ENCODE peak calls at places on chromosomes 2 and 18, in six cellular contexts. T is GM23248, V is endothelial cell of umbilical vein, H is IMR-90, E is mesendoderm, L is H9. G is an unnamed sample.

GRCh38 chr18:63074987-63075404 is 244.6 kb downstream of the BCL2 start:
- DNase-seq in L (peak; percentile 87), E (peak; percentile 84), V (peak; percentile 56), T (peak; percentile 78), H (peak; percentile 16), G (peak; percentile 81)

GRCh38 chr18:5455644-5456043 is 88.2 kb downstream of the EPB41L3 start:
- DNase-seq in E (peak; percentile 12), T (no peak), L (no peak), V (peak; percentile 92), H (peak; percentile 96), G (no peak)

GRCh38 chr2:109185338-109185737 is 56.3 kb downstream of the SH3RF3 start:
- DNase-seq in H (peak; percentile 95), L (no peak), T (peak; percentile 87), E (peak; percentile 57), V (peak; percentile 35), G (peak; percentile 87)

GRCh38 chr2:224613543-224614317 is 28.6 kb upstream of the CUL3 start:
- DNase-seq in V (no peak), L (no peak), E (no peak), T (no peak), H (no peak), G (no peak)

GRCh38 chr2:41729800-41730364 is 317.9 kb upstream of the PKDCC start:
- DNase-seq in H (no peak), L (no peak), V (no peak), T (no peak), E (peak; percentile 94), G (no peak)

GRCh38 chr2:175004980-175005832 is at the start of gene CHN1:
- DNase-seq in T (peak; percentile 88), V (peak; percentile 85), H (peak; percentile 69), L (peak; percentile 85), E (peak; percentile 90), G (peak; percentile 89)

GRCh38 chr2:23482188-23482587 is 97.2 kb downstream of the KLHL29 start:
- DNase-seq in H (no peak), V (no peak), L (no peak), T (no peak), E (no peak), G (no peak)

GRCh38 chr2:105396254-105397024 is 2.4 kb downstream of the FHL2 start:
- DNase-seq in V (peak; percentile 90), E (peak; percentile 73), H (peak; percentile 98), L (no peak), T (peak; percentile 100), G (peak; percentile 97)

GRCh38 chr2:109151519-109151918 is 22.5 kb downstream of the SH3RF3 start:
- DNase-seq in L (no peak), H (no peak), E (no peak), T (no peak), V (no peak), G (no peak)

GRCh38 chr2:113133696-113134558 is 6.5 kb downstream of the IL1RN start:
- DNase-seq in V (no peak), L (no peak), E (peak; percentile 8), T (peak; percentile 54), H (no peak), G (no peak)

GRCh38 chr18:34767601-34768027 is 57.5 kb downstream of the DTNA start:
- DNase-seq in T (peak; percentile 94), H (peak; percentile 97), E (peak; percentile 40), L (no peak), V (peak; percentile 73), G (peak; percentile 60)

GRCh38 chr2:167697194-167697593 is 550.2 kb downstream of the STK39 start:
- DNase-seq in E (peak; percentile 40), V (no peak), L (peak; percentile 32), H (no peak), T (no peak), G (no peak)

DNA sequence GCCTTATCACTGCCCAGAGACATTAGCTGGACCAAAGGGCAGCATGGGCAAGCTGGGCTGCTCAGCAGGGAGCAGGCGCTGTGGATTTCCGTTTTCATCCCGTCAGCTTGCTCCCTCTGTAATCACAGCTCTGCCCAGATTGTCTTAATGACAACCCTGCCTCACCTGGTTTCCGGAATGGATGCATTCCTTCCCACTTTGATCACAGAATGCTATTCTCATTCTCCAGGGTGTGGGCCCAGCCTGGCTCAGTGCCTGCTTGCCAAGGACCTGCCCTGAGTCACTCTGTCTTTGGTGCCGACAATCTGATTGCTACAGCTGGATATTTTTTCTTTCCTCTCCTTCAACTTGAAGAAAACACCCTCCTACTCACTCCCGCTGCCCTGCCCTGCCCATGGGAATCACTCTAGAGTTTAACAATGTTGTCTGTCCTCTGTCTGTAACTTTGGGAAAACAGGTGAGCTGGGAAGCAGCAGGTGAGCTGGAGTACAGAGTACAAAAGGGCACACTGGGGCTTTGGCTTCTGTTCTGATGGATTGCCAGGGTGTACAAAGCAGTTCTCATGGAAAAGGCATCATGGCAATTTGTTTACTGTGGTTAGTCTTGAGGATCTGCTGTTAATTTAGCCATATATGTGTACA is 27.2 kb upstream of the FAM136A start:
- DNase-seq in H (no peak), L (peak; percentile 59), V (no peak), E (peak; percentile 87), T (peak; percentile 58), G (peak; percentile 2)
- H3K9ac ChIP-seq in H (no peak overlapping the region), L (no peak overlapping the region), V (no peak overlapping the region), E (no peak overlapping the region), T (no peak overlapping the region), G (no peak overlapping the region)

GRCh38 chr2:121591199-121591598 is 58.1 kb downstream of the CLASP1 start:
- DNase-seq in H (no peak), V (no peak), L (no peak), T (no peak), E (no peak), G (no peak)

GRCh38 chr2:121583555-121583954 is 52.9 kb downstream of the RNU4ATAC start:
- DNase-seq in L (no peak), V (no peak), E (no peak), H (no peak), T (no peak), G (no peak)

GRCh38 chr2:121588357-121588756 is 57.7 kb downstream of the RNU4ATAC start:
- DNase-seq in H (no peak), T (no peak), L (no peak), V (no peak), E (no peak), G (peak; percentile 35)

GRCh38 chr2:121584741-121585140 is 54.1 kb downstream of the RNU4ATAC start:
- DNase-seq in E (no peak), H (no peak), V (no peak), T (no peak), L (no peak), G (no peak)

GRCh38 chr2:121587131-121587530 is 56.5 kb downstream of the RNU4ATAC start:
- DNase-seq in H (no peak), L (no peak), T (no peak), V (no peak), E (peak; percentile 36), G (no peak)
- H3K4me1 ChIP-seq in H (peaks cover 10% of the 10 kb centered on the region), L (no peaks in the 10 kb centered on the region), T (no peaks in the 10 kb centered on the region), V (no peaks in the 10 kb centered on the region), E (no peaks in the 10 kb centered on the region), G (no peaks in the 10 kb centered on the region)

DNA sequence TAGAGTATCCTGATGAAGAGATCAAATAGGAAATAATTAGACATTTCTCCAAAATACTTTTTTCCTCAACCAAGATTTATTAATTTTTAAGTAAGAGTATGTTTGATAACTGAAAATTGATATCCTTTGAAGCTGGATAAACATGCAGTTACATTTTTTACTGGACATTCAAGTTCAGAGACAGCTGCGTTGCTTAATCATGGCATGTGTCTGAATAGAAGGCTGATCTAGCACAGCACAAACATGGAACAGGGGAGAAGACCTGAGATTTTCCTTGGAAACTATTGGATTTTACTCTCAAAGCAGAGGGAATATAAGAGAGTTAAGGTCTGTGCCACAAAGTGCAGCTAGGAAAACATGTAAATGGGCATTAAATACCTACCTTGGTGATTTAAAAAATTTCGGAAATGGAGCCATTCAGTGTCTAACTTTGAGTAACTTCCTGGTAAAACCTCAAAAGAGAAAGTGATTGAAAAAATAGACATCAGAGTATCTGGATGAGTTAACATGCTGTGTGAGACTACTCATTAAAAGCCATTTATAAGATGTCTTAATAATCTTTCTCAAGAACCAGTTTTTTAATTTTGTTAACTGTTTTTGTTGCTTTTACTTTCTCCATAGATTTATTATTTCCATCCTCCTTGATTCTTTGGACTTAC is 31.8 kb downstream of the CRIM1 start:
- DNase-seq in E (no peak), T (no peak), L (no peak), V (peak; percentile 57), H (no peak), G (no peak)
- H3K9ac ChIP-seq in E (no peak overlapping the region), T (no peak overlapping the region), L (no peak overlapping the region), V (peak overlapping the region; percentile 88), H (no peak overlapping the region), G (no peak overlapping the region)

GRCh38 chr2:71336384-71336783 is 4.8 kb downstream of the ZNF638 start:
- DNase-seq in T (no peak), H (no peak), L (no peak), E (peak; percentile 34), V (no peak), G (no peak)
- H3K4me1 ChIP-seq in T (peaks cover 26% of the 10 kb centered on the region), H (peaks cover 2% of the 10 kb centered on the region), L (peaks cover 3% of the 10 kb centered on the region), E (peaks cover 3% of the 10 kb centered on the region), V (peaks cover 14% of the 10 kb centered on the region), G (peaks cover 62% of the 10 kb centered on the region)

DNA sequence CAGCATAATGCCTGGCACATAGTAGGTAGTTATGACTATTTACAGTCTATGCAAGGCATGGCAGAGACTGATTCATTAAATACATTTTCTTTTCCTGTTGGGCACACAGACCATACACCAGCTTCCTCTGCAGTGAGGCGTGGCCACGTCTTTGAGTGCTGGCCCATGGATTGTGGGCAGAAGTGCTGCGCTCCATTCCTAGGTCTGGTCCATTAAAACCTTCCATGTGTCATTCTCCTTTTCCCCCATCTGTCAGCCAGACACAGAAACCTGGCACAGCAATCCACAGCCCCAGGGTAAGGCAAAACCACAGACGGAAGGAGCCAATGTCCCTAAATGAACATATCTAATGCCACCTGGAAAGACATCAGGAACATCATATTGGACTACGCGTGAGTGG is 141.9 kb downstream of the TTC32 start:
- DNase-seq in T (no peak), H (no peak), E (no peak), V (no peak), L (no peak), G (no peak)
- H3K9ac ChIP-seq in T (no peak overlapping the region), H (no peak overlapping the region), E (no peak overlapping the region), V (no peak overlapping the region), L (no peak overlapping the region), G (no peak overlapping the region)

DNA sequence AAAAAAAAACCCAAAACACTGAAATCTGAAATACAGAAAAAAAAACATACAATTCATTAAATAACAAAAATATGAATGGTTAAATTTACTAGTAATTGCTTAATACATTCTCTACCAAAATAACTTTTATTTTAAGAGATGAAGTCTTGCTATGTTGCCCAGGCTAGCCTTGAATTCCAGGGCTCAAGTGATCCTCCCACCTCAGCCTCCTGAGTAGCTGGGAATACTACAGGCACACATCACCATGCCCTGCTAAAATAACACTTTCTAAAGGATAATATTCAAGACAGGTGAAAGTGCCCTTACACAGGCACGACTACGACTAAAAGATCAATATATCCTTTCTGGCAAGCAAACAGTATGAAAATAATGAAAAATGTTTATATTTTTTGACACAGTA is 9.5 kb downstream of the USP34 start:
- DNase-seq in V (no peak), T (no peak), H (no peak), L (no peak), E (no peak), G (no peak)
- H3K4me1 ChIP-seq in V (peaks cover 13% of the 10 kb centered on the region), T (peaks cover 16% of the 10 kb centered on the region), H (peaks cover 3% of the 10 kb centered on the region), L (no peaks in the 10 kb centered on the region), E (no peaks in the 10 kb centered on the region), G (peaks cover 24% of the 10 kb centered on the region)

DNA sequence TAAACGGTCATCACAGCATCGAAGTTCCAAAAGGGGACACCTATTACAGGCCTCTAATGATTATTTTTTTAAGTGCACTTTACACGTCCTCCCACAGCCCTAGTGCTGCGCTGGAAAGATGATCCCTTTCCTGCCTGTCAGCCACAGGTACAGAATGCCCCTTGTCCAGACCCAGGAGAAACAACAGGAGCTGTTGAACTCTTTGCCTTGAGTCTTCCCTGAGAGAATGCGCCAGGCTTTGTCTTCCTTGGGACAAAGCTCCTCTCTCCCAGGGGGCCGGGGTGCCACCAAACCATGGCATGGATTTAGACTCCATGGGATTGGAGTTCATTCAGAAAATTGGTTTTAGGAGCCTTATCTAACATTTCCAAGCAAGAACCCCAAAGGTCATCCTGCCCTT is 319.0 kb upstream of the SOX11 start:
- DNase-seq in V (no peak), L (peak; percentile 75), E (peak; percentile 90), T (no peak), H (no peak), G (no peak)
- H3K9ac ChIP-seq in V (no peak overlapping the region), L (peak overlapping the region; percentile 62), E (peak overlapping the region; percentile 71), T (no peak overlapping the region), H (no peak overlapping the region), G (no peak overlapping the region)

G was measured in adipocyte.